ENCODE peak calls at places on chromosome 22, in five cellular contexts. U is thoracic aorta, V is HFFc6, F is Peyer's patch, W is A549. Y is an unnamed sample.

GRCh38 chr22:23353696-23354095 is 173.4 kb downstream of the BCR start:
- DNase-seq in W (no peak), F (no peak), V (no peak), U (no peak), Y (no peak)

GRCh38 chr22:17748555-17749353 is 25.5 kb downstream of the BID start:
- DNase-seq in W (no peak), V (no peak), U (no peak), F (no peak), Y (no peak)

GRCh38 chr22:43345761-43346261 is 2.6 kb upstream of the SCUBE1 start:
- DNase-seq in W (no peak), U (no peak), F (no peak), V (no peak), Y (no peak)

GRCh38 chr22:33105501-33105911 is 47.3 kb upstream of the SYN3 start:
- DNase-seq in V (no peak), W (no peak), F (no peak), U (no peak), Y (no peak)

GRCh38 chr22:45212306-45212709 is 28.4 kb downstream of the KIAA0930 start:
- DNase-seq in F (peak), U (peak), V (peak), W (peak), Y (no peak)

GRCh38 chr22:47445716-47446290 is 683.4 kb downstream of the TBC1D22A start:
- DNase-seq in W (no peak), U (no peak), V (no peak), F (peak), Y (no peak)

GRCh38 chr22:18095101-18095805 is 15.4 kb upstream of the TUBA8 start:
- DNase-seq in U (no peak), F (peak), V (no peak), W (no peak), Y (no peak)

GRCh38 chr22:29145321-29146072 is 60.2 kb upstream of the EMID1 start:
- DNase-seq in W (no peak), U (no peak), V (no peak), F (peak), Y (no peak)

GRCh38 chr22:47119181-47119580 is 356.7 kb downstream of the TBC1D22A start:
- DNase-seq in V (no peak), U (no peak), F (no peak), W (no peak), Y (no peak)

GRCh38 chr22:44455151-44455962 is 42.7 kb downstream of the RTL6 start:
- DNase-seq in F (peak), W (no peak), U (no peak), V (no peak), Y (no peak)

GRCh38 chr22:40014661-40015255 is 20.0 kb downstream of the FAM83F start:
- DNase-seq in W (no peak), F (no peak), U (no peak), V (no peak), Y (no peak)

GRCh38 chr22:43883012-43883661 is 8.7 kb downstream of the PNPLA5 start:
- DNase-seq in V (peak), W (peak), F (peak), U (no peak), Y (peak)

GRCh38 chr22:22940961-22941605 is 53.5 kb downstream of the IGLL5 start:
- DNase-seq in W (no peak), V (no peak), F (peak), U (no peak), Y (no peak)

GRCh38 chr22:29435236-29435635 is 3.1 kb upstream of the RFPL1 start:
- DNase-seq in W (no peak), U (no peak), F (no peak), V (no peak), Y (no peak)

GRCh38 chr22:45190473-45190872 is 26.7 kb downstream of the NUP50 start:
- DNase-seq in F (no peak), V (no peak), U (no peak), W (no peak), Y (no peak)

GRCh38 chr22:45159652-45160462 is 3.9 kb upstream of the NUP50 start:
- DNase-seq in F (no peak), V (no peak), U (no peak), W (peak), Y (no peak)

GRCh38 chr22:44625981-44626687 is 75.9 kb upstream of the PRR5 start:
- DNase-seq in F (peak), U (no peak), W (peak), V (peak), Y (peak)

GRCh38 chr22:25437414-25438160 is 126.9 kb upstream of the GRK3 start:
- DNase-seq in V (no peak), U (no peak), F (no peak), W (no peak), Y (no peak)

GRCh38 chr22:49197986-49198704 is 629.5 kb downstream of the BRD1 start:
- DNase-seq in V (no peak), W (no peak), F (peak), U (no peak), Y (peak)

GRCh38 chr22:45842141-45842831 is 134.7 kb downstream of the WNT7B start:
- DNase-seq in V (peak), U (no peak), F (no peak), W (no peak), Y (no peak)

GRCh38 chr22:29143848-29144785 is 61.6 kb upstream of the EMID1 start:
- DNase-seq in W (no peak), F (peak), U (no peak), V (no peak), Y (no peak)

GRCh38 chr22:32255726-32256125 is 579 bp upstream of the SLC5A4 start:
- DNase-seq in V (no peak), U (no peak), W (no peak), F (no peak), Y (no peak)

GRCh38 chr22:26002456-26002855 is 166.8 kb upstream of the SEZ6L start:
- DNase-seq in F (no peak), U (no peak), V (no peak), W (no peak), Y (no peak)

GRCh38 chr22:40855104-40855959 is 1.1 kb downstream of the ST13 start:
- DNase-seq in W (no peak), F (no peak), V (no peak), U (no peak), Y (no peak)

GRCh38 chr22:44291265-44292006 is 21.3 kb downstream of the SHISAL1 start:
- DNase-seq in F (no peak), W (no peak), U (no peak), V (no peak), Y (no peak)

GRCh38 chr22:44342347-44342956 is 29.7 kb upstream of the SHISAL1 start:
- DNase-seq in W (no peak), U (no peak), F (no peak), V (no peak), Y (no peak)

GRCh38 chr22:31983911-31984661 is 39.8 kb downstream of the YWHAH start:
- DNase-seq in U (no peak), W (no peak), F (peak), V (no peak), Y (no peak)

GRCh38 chr22:23038334-23038642 is 32.0 kb upstream of the GNAZ start:
- DNase-seq in V (no peak), F (no peak), U (no peak), W (no peak), Y (no peak)

GRCh38 chr22:44491666-44492405 is 6.2 kb downstream of the RTL6 start:
- DNase-seq in V (no peak), U (no peak), F (no peak), W (no peak), Y (no peak)

GRCh38 chr22:21761086-21761485 is 25.5 kb upstream of the YPEL1 start:
- DNase-seq in U (no peak), W (no peak), V (no peak), F (no peak), Y (no peak)

GRCh38 chr22:29207562-29208501 is 2.1 kb downstream of the EMID1 start:
- DNase-seq in V (no peak), W (no peak), F (no peak), U (no peak), Y (no peak)

GRCh38 chr22:29216873-29217666 is 11.4 kb downstream of the EMID1 start:
- DNase-seq in W (no peak), F (no peak), U (no peak), V (no peak), Y (no peak)

GRCh38 chr22:48651036-48651890 is 1176.4 kb downstream of the BRD1 start:
- DNase-seq in V (no peak), F (no peak), W (no peak), U (no peak), Y (no peak)

GRCh38 chr22:23446796-23447350 is 133.2 kb downstream of the IGLL1 start:
- DNase-seq in U (no peak), W (no peak), F (no peak), V (no peak), Y (no peak)

DNA sequence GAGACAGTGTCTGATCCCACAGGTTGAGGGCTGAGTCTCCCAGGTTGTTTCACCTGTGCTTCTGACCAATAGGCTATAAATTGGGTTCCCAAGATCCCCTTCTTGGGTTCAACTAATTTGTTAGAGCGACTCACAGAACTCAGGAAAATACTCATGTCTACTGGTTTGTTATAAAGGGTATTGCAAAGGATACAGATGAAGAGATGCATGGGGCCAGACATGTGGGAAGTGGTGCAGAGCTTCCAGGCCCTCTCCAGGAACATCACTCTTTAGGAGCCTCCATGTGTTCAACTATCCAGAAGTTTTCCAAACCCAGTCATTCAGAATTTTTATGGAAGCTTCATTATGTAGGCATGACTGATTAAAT is 4.7 kb downstream of the KLHL22 start:
- DNase-seq in W (no peak), V (no peak), U (no peak), F (no peak), Y (no peak)
- TF ChIP-seq CTCF in W (no peak), V (no peak), U (no peak), F (no peak), Y (no peak)

DNA sequence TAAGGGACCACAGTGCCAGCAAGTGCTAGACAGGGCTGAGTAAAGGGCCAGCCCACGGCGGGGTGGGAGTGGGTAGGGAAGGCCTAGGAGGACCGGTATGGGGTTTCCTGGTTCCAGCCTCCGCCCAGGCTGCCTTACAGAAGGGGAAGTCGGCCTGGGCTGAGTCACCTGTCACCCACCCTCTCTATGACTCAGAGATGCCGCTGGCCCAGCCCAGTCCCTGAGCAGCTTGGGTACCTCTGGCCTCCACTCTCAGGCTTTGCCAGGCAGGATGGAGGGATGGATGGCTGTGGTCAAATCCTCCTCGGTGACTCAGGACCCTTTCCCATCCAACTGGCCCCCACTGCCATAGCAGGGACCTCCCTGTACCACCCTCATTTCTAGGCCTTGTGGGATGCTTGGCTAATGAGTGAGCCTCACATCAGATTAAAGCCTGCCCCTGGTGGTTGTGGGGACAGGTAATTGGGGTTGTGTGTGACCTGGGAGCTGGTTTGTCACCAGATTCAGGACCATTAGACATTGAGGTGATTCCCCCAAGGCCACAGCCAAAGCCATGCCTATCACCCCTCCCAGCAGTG is 13.9 kb downstream of the SLC35E4 start:
- DNase-seq in F (peak), U (no peak), V (peak), W (no peak), Y (no peak)
- TF ChIP-seq CTCF in F (no peak), U (no peak), V (peak), W (no peak), Y (no peak)

DNA sequence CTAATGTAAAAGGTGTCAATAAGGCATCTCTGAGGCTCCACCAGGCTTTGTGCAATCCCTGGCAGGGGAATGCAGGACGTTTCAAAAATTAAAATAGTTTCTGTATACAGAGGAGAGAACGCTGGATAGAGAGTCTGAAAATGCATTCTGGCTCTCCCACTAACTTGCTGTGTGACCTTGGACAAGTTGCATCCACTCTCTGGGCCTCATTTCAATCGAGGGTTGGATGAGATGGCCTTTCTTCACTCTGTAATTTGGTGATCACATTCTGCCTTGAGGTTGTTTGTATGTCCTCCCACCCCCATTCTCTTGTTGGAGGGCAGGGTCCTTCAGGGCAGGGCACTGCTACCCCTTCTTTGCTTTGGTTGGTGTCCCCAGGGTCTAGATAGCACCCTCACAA is 78.5 kb downstream of the CACNG2 start:
- DNase-seq in F (no peak), U (no peak), V (no peak), W (no peak), Y (no peak)
- TF ChIP-seq CTCF in F (no peak), U (no peak), V (no peak), W (no peak), Y (no peak)

GRCh38 chr22:50507991-50508884 is at the start of gene NCAPH2:
- DNase-seq in W (peak), F (peak), V (peak), U (peak), Y (no peak)
- TF ChIP-seq CTCF in W (no peak), F (peak), V (no peak), U (no peak), Y (no peak)

GRCh38 chr22:42114721-42115120 is 15.9 kb downstream of the CYP2D6 start:
- DNase-seq in V (peak), W (peak), F (no peak), U (no peak), Y (no peak)
- TF ChIP-seq CTCF in V (peak), W (peak), F (no peak), U (no peak), Y (peak)

DNA sequence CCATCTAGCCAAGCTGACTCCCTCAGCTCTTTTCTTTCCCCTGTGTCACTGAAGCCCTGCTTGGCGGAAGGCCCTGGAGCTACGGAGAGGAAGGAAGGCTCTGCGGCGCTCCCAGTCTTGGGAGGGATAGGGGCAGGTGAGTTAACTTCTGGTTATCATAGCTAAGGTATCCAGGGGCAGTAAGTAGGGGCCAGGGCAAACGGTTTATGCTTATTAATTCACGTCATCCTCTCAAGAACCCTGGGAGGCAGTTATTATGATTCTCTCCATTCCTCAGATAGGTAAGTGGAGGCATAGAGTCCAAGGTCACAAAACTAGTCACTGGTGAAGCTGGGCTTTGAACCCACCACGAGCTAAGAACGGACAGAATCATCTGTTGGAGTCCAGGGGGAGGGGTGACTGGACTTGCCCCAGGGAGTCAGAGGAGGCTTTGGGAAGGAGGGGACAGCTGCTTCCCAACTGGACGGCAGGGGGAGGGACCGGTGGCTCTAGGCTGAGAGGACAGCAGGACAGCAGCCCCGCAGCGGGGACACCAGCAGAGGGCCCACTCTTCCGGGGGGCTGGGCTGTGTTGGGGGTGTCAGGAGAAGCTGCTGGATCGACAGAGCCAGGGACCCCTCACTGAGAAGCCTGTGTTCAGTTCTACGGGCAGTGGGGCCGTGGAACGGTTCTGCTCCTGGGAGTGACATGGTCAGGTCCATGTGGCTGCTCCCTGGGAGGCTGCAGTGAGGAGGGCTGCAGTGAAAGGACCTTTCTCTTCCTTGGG is 3.5 kb downstream of the BAIAP2L2 start:
- DNase-seq in W (no peak), U (no peak), V (no peak), F (no peak), Y (no peak)
- TF ChIP-seq CTCF in W (no peak), U (no peak), V (no peak), F (no peak), Y (no peak)

DNA sequence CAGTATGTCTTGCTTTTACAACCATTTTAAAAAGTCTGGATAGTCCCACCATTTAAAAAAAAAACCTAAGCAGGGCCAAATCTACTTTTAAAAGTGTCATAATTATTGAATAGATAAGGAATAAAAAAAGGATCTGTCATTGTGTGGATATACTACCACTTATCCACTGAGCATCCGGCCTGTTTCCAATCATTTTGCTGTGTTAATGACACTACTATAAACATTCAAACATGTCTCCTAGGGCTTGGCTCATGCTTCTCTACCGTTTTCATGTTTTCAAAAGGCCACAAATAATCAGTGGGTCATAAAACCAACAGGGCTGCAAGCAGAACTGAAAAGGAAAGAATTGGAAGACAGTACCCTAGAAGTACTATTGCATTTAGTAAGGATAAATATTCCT is 12.5 kb upstream of the C22orf39 start:
- DNase-seq in V (no peak), F (no peak), U (no peak), W (no peak), Y (no peak)
- TF ChIP-seq CTCF in V (no peak), F (no peak), U (no peak), W (no peak), Y (no peak)

DNA sequence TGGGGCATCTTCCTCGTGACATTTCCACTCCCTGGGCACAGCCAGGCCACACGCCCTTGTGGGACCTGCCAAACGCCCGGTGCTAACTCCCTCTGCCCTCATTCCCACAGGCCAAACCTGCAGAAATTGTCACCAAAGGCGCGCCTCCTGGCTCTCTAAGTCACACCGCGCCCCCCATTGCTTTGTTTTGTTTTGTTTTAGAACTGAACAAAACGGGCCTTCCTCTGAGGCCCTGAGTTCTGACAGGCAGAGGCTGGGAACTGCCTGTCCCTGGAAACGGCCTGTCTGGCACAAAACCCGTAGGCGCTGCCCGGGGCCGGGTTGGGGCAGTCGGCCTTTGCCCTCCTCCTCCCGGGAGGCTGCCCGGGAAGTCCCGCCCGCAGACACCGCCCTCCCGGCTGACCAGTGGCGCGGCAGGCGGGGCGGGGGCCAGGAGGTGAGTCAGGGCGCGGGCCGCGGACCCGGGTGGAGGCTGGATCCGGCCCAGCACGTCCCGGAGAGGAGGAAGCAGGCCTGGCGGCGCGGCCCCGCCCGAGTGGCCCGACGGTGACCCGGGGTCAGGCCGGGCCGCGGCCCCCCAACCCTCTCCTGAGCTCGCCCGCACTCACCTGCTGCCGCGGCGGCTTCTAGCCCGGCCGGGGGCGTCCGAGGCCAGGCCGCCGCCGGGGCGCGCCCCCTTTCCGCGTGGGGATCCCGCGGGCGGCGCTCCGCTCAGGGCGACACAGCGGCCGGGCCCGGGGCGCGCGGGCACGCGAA is 465 bp downstream of the SUN2 start:
- DNase-seq in F (peak), V (peak), U (peak), W (peak), Y (peak)
- TF ChIP-seq CTCF in F (no peak), V (no peak), U (no peak), W (no peak), Y (no peak)

GRCh38 chr22:38070250-38070921 is 13.2 kb downstream of the PICK1 start:
- DNase-seq in F (no peak), U (no peak), W (no peak), V (no peak), Y (no peak)

GRCh38 chr22:38067771-38068360 is 10.7 kb downstream of the PICK1 start:
- DNase-seq in V (no peak), U (no peak), W (no peak), F (no peak), Y (no peak)

GRCh38 chr22:38071421-38072321 is 12.3 kb downstream of the SLC16A8 start:
- DNase-seq in U (no peak), V (no peak), W (no peak), F (no peak), Y (no peak)

GRCh38 chr22:38068641-38069371 is 11.6 kb downstream of the PICK1 start:
- DNase-seq in U (no peak), W (no peak), F (no peak), V (no peak), Y (no peak)

GRCh38 chr22:38069372-38070249 is 12.4 kb downstream of the PICK1 start:
- DNase-seq in W (no peak), V (peak), F (no peak), U (peak), Y (no peak)
- TF ChIP-seq CTCF in W (peak), V (peak), F (no peak), U (peak), Y (peak)

GRCh38 chr22:35547993-35548761 is 7.5 kb downstream of the RASD2 start:
- DNase-seq in U (no peak), V (no peak), W (no peak), F (no peak), Y (no peak)
- TF ChIP-seq CTCF in U (no peak), V (peak), W (no peak), F (no peak), Y (peak)

Y was measured in progenitor cell of endocrine pancreas.